ENCODE peak calls at places on chromosomes 1 and 21, in nine cellular contexts. U is A549, W is H1, G is heart left ventricle, P is transverse colon, Y is K562, D is adrenal gland, Q is spleen, T is stomach. A is an unnamed sample.
A peak's percentile ranks its signal among the peaks of the same experiment; 100 is the strongest.

GRCh38 chr1:243268751-243269460 is 13.1 kb downstream of the SDCCAG8 start:
- DNase-seq in U (no peak), W (no peak), G (no peak), P (no peak), Y (peak; percentile 45), D (no peak), Q (no peak), T (no peak), A (no peak)

GRCh38 chr1:234969630-234970370 is 158.8 kb downstream of the TOMM20 start:
- DNase-seq in U (no peak), W (no peak), G (peak; percentile 82), P (no peak), Y (no peak), D (peak; percentile 77), Q (no peak), T (peak; percentile 63), A (peak; percentile 81)

GRCh38 chr1:205581321-205581980 is 50.4 kb downstream of the ELK4 start:
- DNase-seq in U (no peak), W (no peak), G (no peak), P (no peak), Y (no peak), D (no peak), Q (peak; percentile 61), T (peak; percentile 20), A (no peak)

GRCh38 chr1:15574741-15575140 is 10.1 kb downstream of the AGMAT start:
- DNase-seq in U (no peak), W (no peak), G (no peak), P (no peak), Y (no peak), D (no peak), Q (no peak), T (no peak), A (peak; percentile 70)

GRCh38 chr1:2608434-2609055 is 22.0 kb downstream of the PRXL2B start:
- DNase-seq in U (no peak), W (no peak), G (no peak), P (no peak), Y (no peak), D (no peak), Q (no peak), T (no peak), A (no peak)

GRCh38 chr1:160431571-160431970 is 31.2 kb downstream of the VANGL2 start:
- DNase-seq in U (no peak), W (no peak), G (no peak), P (no peak), Y (no peak), D (no peak), Q (no peak), T (no peak), A (no peak)

GRCh38 chr1:9275161-9275560 is 17.5 kb upstream of the SPSB1 start:
- DNase-seq in U (no peak), W (no peak), G (no peak), P (no peak), Y (no peak), D (no peak), Q (no peak), T (no peak), A (no peak)

GRCh38 chr21:46122241-46122671 is 24.3 kb downstream of the COL6A2 start:
- DNase-seq in U (peak; percentile 18), W (no peak), G (peak; percentile 6), P (peak; percentile 6), Y (no peak), D (peak; percentile 7), Q (peak; percentile 52), T (peak; percentile 24), A (peak; percentile 42)

GRCh38 chr1:143643148-143643885 is 328.5 kb downstream of the FAM72C start:
- DNase-seq in U (no peak), W (no peak), G (no peak), P (no peak), Y (no peak), D (no peak), Q (no peak), T (no peak), A (no peak)

GRCh38 chr1:178541829-178542553 is 29.1 kb downstream of the TEX35 start:
- DNase-seq in U (peak; percentile 58), W (no peak), G (peak; percentile 52), P (peak; percentile 83), Y (peak; percentile 21), D (peak; percentile 49), Q (peak; percentile 89), T (peak; percentile 65), A (peak; percentile 89)

GRCh38 chr1:221611930-221612777 is 129.7 kb downstream of the DUSP10 start:
- DNase-seq in U (peak; percentile 50), W (no peak), G (peak; percentile 48), P (peak; percentile 25), Y (peak; percentile 61), D (peak; percentile 59), Q (no peak), T (no peak), A (no peak)

GRCh38 chr1:218347713-218348627 is 2.8 kb downstream of the TGFB2 start:
- DNase-seq in U (peak; percentile 57), W (no peak), G (peak; percentile 34), P (no peak), Y (no peak), D (no peak), Q (no peak), T (no peak), A (no peak)

GRCh38 chr1:236568285-236568894 is 35.9 kb downstream of the HEATR1 start:
- DNase-seq in U (no peak), W (no peak), G (no peak), P (no peak), Y (peak; percentile 12), D (no peak), Q (no peak), T (no peak), A (no peak)

GRCh38 chr1:2989185-2989584 is 32.1 kb upstream of the ACTRT2 start:
- DNase-seq in U (no peak), W (no peak), G (no peak), P (no peak), Y (no peak), D (no peak), Q (no peak), T (no peak), A (no peak)

GRCh38 chr1:42957880-42958487 is 684 bp downstream of the SLC2A1 start:
- DNase-seq in U (peak; percentile 72), W (no peak), G (peak; percentile 49), P (peak; percentile 62), Y (peak; percentile 88), D (peak; percentile 73), Q (peak; percentile 91), T (peak; percentile 46), A (peak; percentile 67)

DNA sequence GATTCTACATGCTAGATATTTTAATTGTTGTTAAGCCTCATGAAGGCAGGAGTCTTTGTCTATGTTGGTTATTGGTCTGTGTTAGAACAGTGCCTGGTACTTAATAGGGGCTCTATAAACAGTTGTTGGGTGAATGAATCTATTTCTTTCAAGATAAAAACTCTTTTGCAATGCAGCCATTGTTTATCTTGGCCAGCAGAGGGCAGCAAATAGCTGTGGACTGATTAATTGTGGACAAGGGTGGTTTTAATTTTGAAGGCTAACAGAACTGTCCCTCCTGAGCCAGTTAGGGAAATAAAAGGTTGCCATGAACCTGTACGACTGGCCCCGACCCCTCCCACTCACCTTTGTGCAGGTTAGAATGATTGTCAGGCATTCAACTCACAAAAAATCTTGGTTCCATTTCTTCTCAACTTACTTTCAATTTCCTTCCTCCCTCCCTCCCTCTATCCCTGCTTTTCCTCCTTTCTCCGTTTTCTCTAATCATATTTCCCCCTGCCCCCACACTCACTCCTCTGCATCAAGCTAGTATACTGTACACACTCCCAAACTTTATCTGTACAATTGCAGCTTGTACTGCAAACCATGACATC is 66.3 kb upstream of the DIRAS3 start:
- DNase-seq in U (peak; percentile 20), W (no peak), G (peak; percentile 31), P (peak; percentile 52), Y (peak; percentile 66), D (peak; percentile 54), Q (no peak), T (peak; percentile 52), A (no peak)
- TF ChIP-seq POLR2A in U (no peak), W (no peak), G (no peak), P (no peak), Y (no peak), D (no peak), Q (no peak), T (no peak), A (no peak)

DNA sequence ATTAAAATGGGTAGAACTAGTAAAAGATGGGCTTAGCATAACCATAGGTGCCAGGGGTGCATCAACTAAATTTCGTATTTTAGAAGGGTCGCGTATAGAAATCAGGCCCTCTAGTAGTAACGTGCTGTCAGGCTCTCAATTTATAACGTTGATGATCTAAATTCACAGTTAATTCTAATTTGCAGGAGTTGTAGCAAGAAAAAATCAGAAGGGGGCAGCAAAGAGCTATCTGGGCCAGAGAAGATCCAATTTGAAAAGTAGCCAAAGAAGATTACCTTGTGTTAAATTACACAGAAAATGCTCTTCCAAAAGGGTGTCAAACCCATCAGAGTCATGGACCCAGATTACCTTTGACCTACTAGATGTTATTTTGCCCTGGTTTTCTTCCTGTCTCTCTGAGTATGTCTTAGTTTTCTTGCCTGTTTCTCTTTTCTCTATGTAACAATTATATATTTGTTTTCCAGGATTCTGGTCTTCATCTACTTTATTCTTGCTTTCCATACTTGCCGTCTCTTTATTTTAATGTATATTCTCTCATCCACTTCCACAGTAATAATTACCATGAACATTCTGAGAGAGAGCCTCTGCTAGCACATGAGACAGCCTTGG is 1030.9 kb downstream of the AMY1C start:
- DNase-seq in U (no peak), W (no peak), G (no peak), P (no peak), Y (peak; percentile 16), D (peak; percentile 15), Q (no peak), T (no peak), A (no peak)
- TF ChIP-seq CTCF in U (peak; percentile 44), W (peak; percentile 60), G (peak; percentile 65), P (peak; percentile 68), Y (peak; percentile 67), D (peak; percentile 60), Q (peak; percentile 31), T (peak; percentile 61), A (peak; percentile 62)

GRCh38 chr1:233319272-233319671 is 8.3 kb upstream of the MAP3K21 start:
- DNase-seq in U (no peak), W (no peak), G (no peak), P (no peak), Y (no peak), D (no peak), Q (no peak), T (no peak), A (no peak)

GRCh38 chr1:233320023-233320422 is 7.5 kb upstream of the MAP3K21 start:
- DNase-seq in U (no peak), W (no peak), G (no peak), P (no peak), Y (no peak), D (no peak), Q (no peak), T (no peak), A (no peak)

GRCh38 chr1:233313434-233314155 is 13.9 kb upstream of the MAP3K21 start:
- DNase-seq in U (no peak), W (no peak), G (no peak), P (no peak), Y (no peak), D (no peak), Q (no peak), T (no peak), A (no peak)

GRCh38 chr1:233315718-233316301 is 11.7 kb upstream of the MAP3K21 start:
- DNase-seq in U (no peak), W (no peak), G (no peak), P (no peak), Y (no peak), D (no peak), Q (no peak), T (no peak), A (no peak)

GRCh38 chr1:233316473-233316872 is 11.1 kb upstream of the MAP3K21 start:
- DNase-seq in U (no peak), W (no peak), G (no peak), P (no peak), Y (no peak), D (no peak), Q (no peak), T (no peak), A (no peak)
- TF ChIP-seq POLR2A in U (no peak), W (no peak), G (no peak), P (no peak), Y (no peak), D (no peak), Q (no peak), T (no peak), A (no peak)

GRCh38 chr1:158496379-158496778 is 24.4 kb downstream of the OR10R2 start:
- DNase-seq in U (no peak), W (no peak), G (no peak), P (no peak), Y (peak; percentile 6), D (no peak), Q (no peak), T (no peak), A (no peak)
- TF ChIP-seq CTCF in U (peak; percentile 6), W (peak; percentile 60), G (peak; percentile 39), P (no peak), Y (peak; percentile 43), D (no peak), Q (no peak), T (no peak), A (peak; percentile 21)

A was measured in right lobe of liver.